ENCODE peak calls at places on chromosomes 3 and 15, in four cellular contexts. Z, S, M and G are unnamed samples.

GRCh38 chr3:178707632-178708031 is 171.4 kb downstream of the KCNMB2 start:
- DNase-seq in Z (no peak), S (no peak), M (no peak), G (no peak)

GRCh38 chr3:184656991-184657669 is 54.7 kb downstream of the MAGEF1 start:
- DNase-seq in Z (peak; percentile 28), S (no peak), M (peak; percentile 53), G (no peak)

GRCh38 chr3:69095636-69096035 is 10.9 kb downstream of the ARL6IP5 start:
- DNase-seq in Z (no peak), S (no peak), M (no peak), G (no peak)

GRCh38 chr15:77023576-77024272 is 28.8 kb downstream of the PSTPIP1 start:
- DNase-seq in Z (no peak), S (no peak), M (no peak), G (no peak)

GRCh38 chr3:123319760-123320159 is 118.0 kb downstream of the SEC22A start:
- DNase-seq in Z (no peak), S (no peak), M (no peak), G (no peak)

GRCh38 chr3:61181874-61182273 is 69.4 kb downstream of the FHIT start:
- DNase-seq in Z (peak; percentile 1), S (no peak), M (no peak), G (peak; percentile 1)

GRCh38 chr15:63288342-63288741 is 10.9 kb downstream of the APH1B start:
- DNase-seq in Z (no peak), S (no peak), M (no peak), G (no peak)

GRCh38 chr3:125055913-125056705 is at the start of gene HEG1:
- DNase-seq in Z (peak; percentile 96), S (peak; percentile 91), M (peak; percentile 70), G (peak; percentile 87)

GRCh38 chr15:92818658-92819311 is 81.3 kb upstream of the CHD2 start:
- DNase-seq in Z (no peak), S (no peak), M (no peak), G (no peak)

GRCh38 chr15:58357529-58358476 is 74.0 kb upstream of the LIPC start:
- DNase-seq in Z (no peak), S (no peak), M (no peak), G (peak; percentile 39)

GRCh38 chr3:45029661-45030060 is 3.6 kb downstream of the CLEC3B start:
- DNase-seq in Z (peak; percentile 45), S (no peak), M (no peak), G (peak; percentile 87)

GRCh38 chr3:155428558-155428957 is 135.1 kb upstream of the STRIT1 start:
- DNase-seq in Z (no peak), S (no peak), M (no peak), G (peak; percentile 75)

DNA sequence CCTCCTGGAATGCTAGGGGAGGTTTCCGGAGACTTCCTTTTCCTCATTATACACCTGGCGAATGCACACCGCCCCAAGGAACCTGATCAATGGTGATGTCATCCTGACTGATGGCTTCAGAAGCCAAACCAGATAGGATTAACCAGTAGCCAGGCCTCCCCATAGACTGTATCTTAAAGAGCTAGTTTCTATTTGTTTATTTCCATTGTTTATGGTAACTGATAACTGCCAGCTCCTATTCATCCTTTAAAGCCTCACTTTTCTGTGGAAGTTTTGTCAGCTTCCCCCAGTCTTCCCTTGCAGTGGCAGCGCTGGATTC is at the start of gene MKRN2OS:
- DNase-seq in Z (no peak), S (no peak), M (peak; percentile 42), G (no peak)
- H3K4me3 ChIP-seq in Z (no peak within 1 kb of the TSS), S (no peak within 1 kb of the TSS), M (peak within 1 kb of the TSS; percentile 37), G (no peak within 1 kb of the TSS)

GRCh38 chr15:34754674-34755418 is at the start of gene GJD2:
- DNase-seq in Z (no peak), S (no peak), M (no peak), G (no peak)
- H3K4me3 ChIP-seq in Z (no peak within 1 kb of the TSS), S (peak within 1 kb of the TSS; percentile 5), M (peak within 1 kb of the TSS; percentile 37), G (no peak within 1 kb of the TSS)

GRCh38 chr15:73364070-73364469 is 4.7 kb downstream of the HCN4 start:
- DNase-seq in Z (no peak), S (no peak), M (no peak), G (no peak)

GRCh38 chr15:73369073-73369694 is 426 bp upstream of the HCN4 start:
- DNase-seq in Z (no peak), S (no peak), M (no peak), G (no peak)

GRCh38 chr15:73368301-73369072 is at the start of gene HCN4:
- DNase-seq in Z (peak; percentile 39), S (no peak), M (no peak), G (no peak)

GRCh38 chr15:73367624-73368300 is 996 bp downstream of the HCN4 start:
- DNase-seq in Z (peak; percentile 17), S (no peak), M (no peak), G (no peak)

GRCh38 chr15:73366766-73367623 is 1.8 kb downstream of the HCN4 start:
- DNase-seq in Z (no peak), S (no peak), M (no peak), G (no peak)
- H3K4me3 ChIP-seq in Z (no peak overlapping the region), S (no peak overlapping the region), M (no peak overlapping the region), G (no peak overlapping the region)

GRCh38 chr3:32781211-32781968 is 36.4 kb upstream of the TRIM71 start:
- DNase-seq in Z (peak; percentile 94), S (peak; percentile 56), M (peak; percentile 18), G (peak; percentile 64)

GRCh38 chr3:32778389-32778788 is 39.4 kb upstream of the TRIM71 start:
- DNase-seq in Z (no peak), S (no peak), M (no peak), G (no peak)

GRCh38 chr3:32780735-32781210 is 37.0 kb upstream of the TRIM71 start:
- DNase-seq in Z (peak; percentile 69), S (no peak), M (no peak), G (peak; percentile 25)

GRCh38 chr3:32782417-32782816 is 35.4 kb upstream of the TRIM71 start:
- DNase-seq in Z (no peak), S (no peak), M (no peak), G (no peak)

GRCh38 chr3:32780071-32780734 is 37.6 kb upstream of the TRIM71 start:
- DNase-seq in Z (no peak), S (no peak), M (no peak), G (no peak)
- H3K4me3 ChIP-seq in Z (peak overlapping the region; percentile 87), S (no peak overlapping the region), M (peak overlapping the region; percentile 55), G (no peak overlapping the region)

DNA sequence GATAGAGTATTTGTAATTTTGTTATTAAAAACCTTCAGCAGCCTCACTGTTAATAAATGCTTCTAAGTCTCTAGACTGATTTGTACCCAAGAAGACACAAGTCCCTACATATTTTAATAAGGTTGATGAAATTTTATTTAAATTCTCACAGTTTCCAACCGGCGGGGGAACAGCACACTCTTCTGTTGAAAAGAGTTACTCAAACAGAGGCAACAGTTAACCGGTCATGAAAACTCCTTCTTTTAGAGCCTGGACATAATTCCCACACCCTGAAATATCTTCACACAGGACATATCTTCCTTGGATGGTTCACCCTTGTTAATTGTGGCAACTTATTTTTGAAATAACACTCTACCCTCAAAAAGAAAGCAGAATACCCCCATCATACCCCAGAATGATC is 278.8 kb downstream of the FOXP1 start:
- DNase-seq in Z (peak; percentile 58), S (peak; percentile 65), M (no peak), G (peak; percentile 84)
- H3K4me3 ChIP-seq in Z (peak overlapping the region; percentile 73), S (peak overlapping the region; percentile 25), M (peak overlapping the region; percentile 47), G (peak overlapping the region; percentile 58)

GRCh38 chr3:137583256-137583655 is 180.9 kb upstream of the SOX14 start:
- DNase-seq in Z (no peak), S (no peak), M (no peak), G (no peak)

GRCh38 chr3:137582484-137582883 is 181.6 kb upstream of the SOX14 start:
- DNase-seq in Z (no peak), S (no peak), M (no peak), G (no peak)
- H3K4me3 ChIP-seq in Z (no peak overlapping the region), S (no peak overlapping the region), M (no peak overlapping the region), G (no peak overlapping the region)